ENCODE peak calls at places on chromosomes 16 and 17, in nine cellular contexts. J is stimulated activated CD4-positive, alpha-beta T cell treated with anti-CD3 and anti-CD28 coated beads, Interleukin-4, amount 100 ng/mL, for 4 hours; G is amygdala; D is activated T-helper 1 cell treated with anti-CD3 and anti-CD28 coated beads, Interleukin-12 subunit alpha, Interleukin-12 subunit beta, Interleukin-2, Interleukin-4 antibody, amounts not matched to agents 30 ng/mL and 10 ng/mL and 1 ng/mL, durations not matched to agents 14 hours and 24 hours and 36 hours; C is HFFc6; A is brain microvascular endothelial cell; H is stimulated activated CD8-positive, alpha-beta memory T cell treated with anti-CD3 and anti-CD28 coated beads, Interleukin-15, amount 100 ng/mL, for 24 hours; L is epithelial cell of prostate; T is GM19239. F is an unnamed sample.

GRCh38 chr17:62062313-62062712 is 2.8 kb downstream of the MED13 start:
- DNase-seq in T (no peak), C (peak; percentile 2), G (no peak), J (no peak), A (no peak), D (no peak), H (no peak), L (no peak), F (no peak)

GRCh38 chr16:15856217-15856616 is 611 bp downstream of the MYH11 start:
- DNase-seq in G (no peak), H (no peak), J (no peak), C (no peak), A (no peak), L (no peak), D (no peak), T (no peak), F (no peak)

GRCh38 chr17:51734462-51734861 is 424.1 kb downstream of the CA10 start:
- DNase-seq in A (no peak), D (no peak), H (peak; percentile 3), L (no peak), C (no peak), G (no peak), T (peak; percentile 8), J (peak; percentile 7), F (peak; percentile 30)

GRCh38 chr17:76631821-76632565 is 11.6 kb downstream of the ST6GALNAC1 start:
- DNase-seq in T (no peak), C (no peak), H (no peak), A (no peak), G (no peak), D (no peak), L (no peak), J (no peak), F (no peak)

GRCh38 chr16:608019-608418 is 18.2 kb downstream of the RAB40C start:
- DNase-seq in A (no peak), C (no peak), G (no peak), J (no peak), D (no peak), T (no peak), H (no peak), L (no peak), F (no peak)

GRCh38 chr17:5416886-5417285 is 2.6 kb downstream of the NUP88 start:
- DNase-seq in D (no peak), G (no peak), J (no peak), L (no peak), T (no peak), H (no peak), A (no peak), C (no peak), F (no peak)

GRCh38 chr16:66116163-66116792 is 250.2 kb upstream of the CDH5 start:
- DNase-seq in A (peak; percentile 39), L (no peak), C (peak; percentile 24), J (no peak), D (no peak), T (no peak), G (no peak), H (no peak), F (no peak)

GRCh38 chr17:4634981-4635380 is 6.5 kb downstream of the ALOX15 start:
- DNase-seq in G (no peak), C (no peak), T (no peak), J (no peak), D (no peak), L (no peak), A (no peak), H (no peak), F (no peak)

GRCh38 chr17:17722081-17722905 is 41.0 kb downstream of the RAI1 start:
- DNase-seq in C (peak; percentile 31), J (no peak), T (no peak), G (peak; percentile 40), D (no peak), H (no peak), L (no peak), A (no peak), F (no peak)

F was measured in DND-41.